ENCODE peak calls at places on chromosomes 7 and 10, in six cellular contexts. R is amniotic stem cell; P is left ventricle myocardium inferior; C is CD4-positive, CD25-positive, alpha-beta regulatory T cell; O is T-cell; L is effector memory CD8-positive, alpha-beta T cell. K is an unnamed sample.
A peak's percentile ranks its signal among the peaks of the same experiment; 100 is the strongest.

GRCh38 chr10:29648114-29648982 is 13.6 kb upstream of the SVIL start:
- DNase-seq in P (no peak), L (no peak), C (peak; percentile 32), R (no peak), O (peak; percentile 39), K (no peak)

GRCh38 chr7:25877802-25878789 is 273.9 kb upstream of the NFE2L3 start:
- DNase-seq in L (no peak), C (no peak), O (no peak), P (no peak), R (no peak), K (no peak)

GRCh38 chr7:151448261-151449252 is 8.6 kb upstream of the CRYGN start:
- DNase-seq in R (peak; percentile 32), O (peak; percentile 85), C (peak; percentile 75), P (peak; percentile 65), L (peak; percentile 78), K (no peak)

GRCh38 chr10:78427497-78428031 is 393.9 kb downstream of the RPS24 start:
- DNase-seq in O (no peak), P (no peak), C (no peak), L (no peak), R (no peak), K (no peak)

GRCh38 chr7:104801022-104801421 is 213.0 kb upstream of the KMT2E start:
- DNase-seq in O (no peak), L (no peak), P (no peak), R (no peak), C (no peak), K (no peak)

GRCh38 chr10:68871731-68872342 is 29.3 kb upstream of the DDX50 start:
- DNase-seq in C (no peak), R (no peak), L (no peak), P (no peak), O (no peak), K (no peak)

GRCh38 chr7:55100172-55100961 is 81.5 kb downstream of the EGFR start:
- DNase-seq in P (peak; percentile 92), L (no peak), C (no peak), O (no peak), R (no peak), K (no peak)

GRCh38 chr7:376306-376969 is 86.5 kb downstream of the FOXL3 start:
- DNase-seq in O (no peak), L (no peak), P (peak; percentile 12), R (no peak), C (no peak), K (no peak)

GRCh38 chr7:158368449-158368848 is 219.2 kb downstream of the PTPRN2 start:
- DNase-seq in C (no peak), L (no peak), R (no peak), O (no peak), P (no peak), K (no peak)

GRCh38 chr7:41792099-41792498 is 89.2 kb upstream of the INHBA start:
- DNase-seq in R (no peak), C (no peak), P (no peak), O (no peak), L (no peak), K (no peak)